ENCODE peak calls at places on chromosome 21, in four cellular contexts. K, R, M and V are unnamed samples.

GRCh38 chr21:28971171-28971570 is 21.5 kb downstream of the LTN1 start:
- DNase-seq in K (no peak), R (no peak), M (no peak), V (no peak)

GRCh38 chr21:33825898-33826297 is 89.7 kb downstream of the ATP5PO start:
- DNase-seq in K (no peak), R (peak), M (no peak), V (no peak)

GRCh38 chr21:25670726-25671125 is 31.7 kb downstream of the JAM2 start:
- DNase-seq in K (no peak), R (no peak), M (no peak), V (no peak)

GRCh38 chr21:31343680-31344480 is at the start of gene TIAM1:
- DNase-seq in K (no peak), R (no peak), M (no peak), V (no peak)

GRCh38 chr21:15363921-15364320 is 299.1 kb upstream of the NRIP1 start:
- DNase-seq in K (no peak), R (no peak), M (no peak), V (no peak)

GRCh38 chr21:44601596-44602473 is 1.4 kb downstream of the KRTAP10-7 start:
- DNase-seq in K (no peak), R (no peak), M (no peak), V (no peak)

GRCh38 chr21:45318556-45319341 is 31.1 kb upstream of the POFUT2 start:
- DNase-seq in K (no peak), R (peak), M (no peak), V (no peak)

GRCh38 chr21:22961248-22961647 is 1963.0 kb downstream of the NCAM2 start:
- DNase-seq in K (no peak), R (no peak), M (no peak), V (no peak)

GRCh38 chr21:45256912-45257672 is 30.6 kb downstream of the POFUT2 start:
- DNase-seq in K (no peak), R (no peak), M (no peak), V (peak)

GRCh38 chr21:18369115-18369514 is 34.5 kb downstream of the TMPRSS15 start:
- DNase-seq in K (no peak), R (no peak), M (no peak), V (no peak)